ENCODE peak calls at places on chromosomes 7 and 10, in six cellular contexts. One of them, this sample, is unnamed. For H3K4me1, the result is how much of the 10 kb centered on the place peaks cover.

GRCh38 chr7:44062180-44062902 is 3.0 kb downstream of the PGAM2 start:
- DNase-seq in hepatocyte: no peak
- DNase-seq in endothelial cell of umbilical vein: no peak
- DNase-seq in heart left ventricle: no peak
- DNase-seq in neural progenitor cell: no peak
- DNase-seq in psoas muscle: peak
- DNase-seq in this sample: peak

GRCh38 chr10:132387723-132388210 is 9.2 kb upstream of the PWWP2B start:
- DNase-seq in neural progenitor cell: peak
- DNase-seq in psoas muscle: peak
- DNase-seq in hepatocyte: peak
- DNase-seq in endothelial cell of umbilical vein: peak
- DNase-seq in heart left ventricle: peak
- DNase-seq in this sample: peak

GRCh38 chr10:19819419-19820033 is 3.3 kb downstream of the PLXDC2 start:
- DNase-seq in neural progenitor cell: peak
- DNase-seq in hepatocyte: peak
- DNase-seq in heart left ventricle: peak
- DNase-seq in endothelial cell of umbilical vein: peak
- DNase-seq in psoas muscle: no peak
- DNase-seq in this sample: no peak

GRCh38 chr7:117645456-117646181 is 165.8 kb downstream of the CFTR start:
- DNase-seq in hepatocyte: no peak
- DNase-seq in endothelial cell of umbilical vein: peak
- DNase-seq in neural progenitor cell: no peak
- DNase-seq in heart left ventricle: no peak
- DNase-seq in psoas muscle: no peak
- DNase-seq in this sample: no peak

GRCh38 chr10:93494494-93494893 is 1.9 kb upstream of the CEP55 start:
- DNase-seq in neural progenitor cell: no peak
- DNase-seq in psoas muscle: no peak
- DNase-seq in heart left ventricle: no peak
- DNase-seq in hepatocyte: no peak
- DNase-seq in endothelial cell of umbilical vein: no peak
- DNase-seq in this sample: no peak

GRCh38 chr10:99172130-99172738 is 63.4 kb downstream of the HPSE2 start:
- DNase-seq in endothelial cell of umbilical vein: peak
- DNase-seq in psoas muscle: no peak
- DNase-seq in heart left ventricle: no peak
- DNase-seq in neural progenitor cell: peak
- DNase-seq in hepatocyte: peak
- DNase-seq in this sample: no peak

GRCh38 chr10:6473901-6474370 is 106.1 kb downstream of the PRKCQ start:
- DNase-seq in hepatocyte: no peak
- DNase-seq in heart left ventricle: no peak
- DNase-seq in psoas muscle: no peak
- DNase-seq in neural progenitor cell: no peak
- DNase-seq in endothelial cell of umbilical vein: no peak
- DNase-seq in this sample: no peak

GRCh38 chr7:77351539-77352004 is 64.6 kb downstream of the GSAP start:
- DNase-seq in endothelial cell of umbilical vein: peak
- DNase-seq in hepatocyte: no peak
- DNase-seq in heart left ventricle: peak
- DNase-seq in neural progenitor cell: no peak
- DNase-seq in psoas muscle: no peak
- DNase-seq in this sample: no peak

GRCh38 chr7:127391591-127392181 is 822 bp downstream of the ZNF800 start:
- DNase-seq in neural progenitor cell: peak
- DNase-seq in endothelial cell of umbilical vein: peak
- DNase-seq in heart left ventricle: peak
- DNase-seq in hepatocyte: peak
- DNase-seq in psoas muscle: peak
- DNase-seq in this sample: peak

GRCh38 chr7:140342732-140343514 is 55.4 kb downstream of the SLC37A3 start:
- DNase-seq in hepatocyte: peak
- DNase-seq in heart left ventricle: no peak
- DNase-seq in neural progenitor cell: peak
- DNase-seq in endothelial cell of umbilical vein: peak
- DNase-seq in psoas muscle: no peak
- DNase-seq in this sample: no peak

GRCh38 chr10:43879742-43880141 is 231.1 kb upstream of the ZNF32 start:
- DNase-seq in heart left ventricle: no peak
- DNase-seq in neural progenitor cell: no peak
- DNase-seq in endothelial cell of umbilical vein: no peak
- DNase-seq in psoas muscle: no peak
- DNase-seq in hepatocyte: no peak
- DNase-seq in this sample: no peak

GRCh38 chr7:105316578-105317375 is 71.9 kb downstream of the SRPK2 start:
- DNase-seq in heart left ventricle: no peak
- DNase-seq in hepatocyte: no peak
- DNase-seq in psoas muscle: no peak
- DNase-seq in neural progenitor cell: no peak
- DNase-seq in endothelial cell of umbilical vein: no peak
- DNase-seq in this sample: no peak

GRCh38 chr7:70723339-70723738 is 408.6 kb upstream of the GALNT17 start:
- DNase-seq in hepatocyte: no peak
- DNase-seq in neural progenitor cell: no peak
- DNase-seq in endothelial cell of umbilical vein: no peak
- DNase-seq in psoas muscle: no peak
- DNase-seq in heart left ventricle: no peak
- DNase-seq in this sample: no peak

GRCh38 chr7:158973440-158973839 is 117.1 kb downstream of the DYNC2I1 start:
- DNase-seq in psoas muscle: no peak
- DNase-seq in hepatocyte: peak
- DNase-seq in heart left ventricle: peak
- DNase-seq in endothelial cell of umbilical vein: no peak
- DNase-seq in neural progenitor cell: peak
- DNase-seq in this sample: no peak

GRCh38 chr10:125415964-125416363 is 255.6 kb upstream of the CTBP2 start:
- DNase-seq in endothelial cell of umbilical vein: no peak
- DNase-seq in heart left ventricle: no peak
- DNase-seq in neural progenitor cell: no peak
- DNase-seq in hepatocyte: no peak
- DNase-seq in psoas muscle: no peak
- DNase-seq in this sample: no peak

GRCh38 chr10:9858816-9859215 is 1158.9 kb upstream of the CELF2 start:
- DNase-seq in neural progenitor cell: no peak
- DNase-seq in hepatocyte: no peak
- DNase-seq in psoas muscle: no peak
- DNase-seq in endothelial cell of umbilical vein: no peak
- DNase-seq in heart left ventricle: no peak
- DNase-seq in this sample: no peak

GRCh38 chr10:34859170-34859569 is 44.1 kb upstream of the PARD3 start:
- DNase-seq in endothelial cell of umbilical vein: no peak
- DNase-seq in psoas muscle: no peak
- DNase-seq in heart left ventricle: no peak
- DNase-seq in hepatocyte: no peak
- DNase-seq in neural progenitor cell: no peak
- DNase-seq in this sample: no peak

GRCh38 chr7:7164590-7164989 is 17.8 kb upstream of the C1GALT1 start:
- DNase-seq in psoas muscle: no peak
- DNase-seq in heart left ventricle: no peak
- DNase-seq in neural progenitor cell: no peak
- DNase-seq in hepatocyte: no peak
- DNase-seq in endothelial cell of umbilical vein: no peak
- DNase-seq in this sample: no peak

GRCh38 chr10:1738950-1739349 is 1.6 kb upstream of the ADARB2 start:
- DNase-seq in hepatocyte: no peak
- DNase-seq in neural progenitor cell: no peak
- DNase-seq in psoas muscle: no peak
- DNase-seq in endothelial cell of umbilical vein: no peak
- DNase-seq in heart left ventricle: no peak
- DNase-seq in this sample: no peak

GRCh38 chr7:34036069-34036920 is 131.0 kb downstream of the BMPER start:
- DNase-seq in heart left ventricle: no peak
- DNase-seq in psoas muscle: peak
- DNase-seq in endothelial cell of umbilical vein: peak
- DNase-seq in neural progenitor cell: no peak
- DNase-seq in hepatocyte: peak
- DNase-seq in this sample: no peak

GRCh38 chr7:105723582-105723981 is 142.3 kb upstream of the EFCAB10 start:
- DNase-seq in neural progenitor cell: peak
- DNase-seq in endothelial cell of umbilical vein: no peak
- DNase-seq in heart left ventricle: no peak
- DNase-seq in psoas muscle: no peak
- DNase-seq in hepatocyte: no peak
- DNase-seq in this sample: no peak

GRCh38 chr10:34323197-34323596 is 491.9 kb downstream of the PARD3 start:
- DNase-seq in heart left ventricle: no peak
- DNase-seq in endothelial cell of umbilical vein: peak
- DNase-seq in neural progenitor cell: no peak
- DNase-seq in psoas muscle: no peak
- DNase-seq in hepatocyte: no peak
- DNase-seq in this sample: no peak

GRCh38 chr7:120837599-120837998 is 20.3 kb downstream of the TSPAN12 start:
- DNase-seq in hepatocyte: no peak
- DNase-seq in neural progenitor cell: no peak
- DNase-seq in psoas muscle: no peak
- DNase-seq in heart left ventricle: no peak
- DNase-seq in endothelial cell of umbilical vein: no peak
- DNase-seq in this sample: no peak
- H3K4me1 ChIP-seq in hepatocyte: under half
- H3K4me1 ChIP-seq in neural progenitor cell: under half
- H3K4me1 ChIP-seq in psoas muscle: under half
- H3K4me1 ChIP-seq in heart left ventricle: under half
- H3K4me1 ChIP-seq in endothelial cell of umbilical vein: under half
- H3K4me1 ChIP-seq in this sample: under half

GRCh38 chr7:47502240-47502877 is 79.6 kb downstream of the TNS3 start:
- DNase-seq in neural progenitor cell: no peak
- DNase-seq in heart left ventricle: no peak
- DNase-seq in hepatocyte: no peak
- DNase-seq in endothelial cell of umbilical vein: no peak
- DNase-seq in psoas muscle: no peak
- DNase-seq in this sample: no peak
- H3K4me1 ChIP-seq in neural progenitor cell: under half
- H3K4me1 ChIP-seq in heart left ventricle: half or more
- H3K4me1 ChIP-seq in hepatocyte: half or more
- H3K4me1 ChIP-seq in endothelial cell of umbilical vein: under half
- H3K4me1 ChIP-seq in psoas muscle: under half
- H3K4me1 ChIP-seq in this sample: under half

GRCh38 chr10:46554166-46554781 is 2.2 kb downstream of the GPRIN2 start:
- DNase-seq in hepatocyte: no peak
- DNase-seq in psoas muscle: no peak
- DNase-seq in endothelial cell of umbilical vein: no peak
- DNase-seq in heart left ventricle: no peak
- DNase-seq in neural progenitor cell: no peak
- DNase-seq in this sample: no peak
- H3K4me1 ChIP-seq in hepatocyte: under half
- H3K4me1 ChIP-seq in psoas muscle: under half
- H3K4me1 ChIP-seq in endothelial cell of umbilical vein: under half
- H3K4me1 ChIP-seq in heart left ventricle: under half
- H3K4me1 ChIP-seq in neural progenitor cell: under half
- H3K4me1 ChIP-seq in this sample: under half

GRCh38 chr10:71784679-71785272 is 11.5 kb upstream of the VSIR start:
- DNase-seq in heart left ventricle: no peak
- DNase-seq in neural progenitor cell: no peak
- DNase-seq in endothelial cell of umbilical vein: no peak
- DNase-seq in psoas muscle: no peak
- DNase-seq in hepatocyte: no peak
- DNase-seq in this sample: no peak

GRCh38 chr10:71790749-71791440 is 17.6 kb upstream of the VSIR start:
- DNase-seq in endothelial cell of umbilical vein: no peak
- DNase-seq in neural progenitor cell: no peak
- DNase-seq in psoas muscle: no peak
- DNase-seq in hepatocyte: no peak
- DNase-seq in heart left ventricle: no peak
- DNase-seq in this sample: no peak

GRCh38 chr10:71789871-71790270 is 16.6 kb upstream of the VSIR start:
- DNase-seq in endothelial cell of umbilical vein: no peak
- DNase-seq in neural progenitor cell: no peak
- DNase-seq in psoas muscle: no peak
- DNase-seq in hepatocyte: no peak
- DNase-seq in heart left ventricle: no peak
- DNase-seq in this sample: no peak

GRCh38 chr10:71783917-71784678 is 10.8 kb upstream of the VSIR start:
- DNase-seq in hepatocyte: no peak
- DNase-seq in endothelial cell of umbilical vein: no peak
- DNase-seq in psoas muscle: no peak
- DNase-seq in neural progenitor cell: no peak
- DNase-seq in heart left ventricle: no peak
- DNase-seq in this sample: no peak

DNA sequence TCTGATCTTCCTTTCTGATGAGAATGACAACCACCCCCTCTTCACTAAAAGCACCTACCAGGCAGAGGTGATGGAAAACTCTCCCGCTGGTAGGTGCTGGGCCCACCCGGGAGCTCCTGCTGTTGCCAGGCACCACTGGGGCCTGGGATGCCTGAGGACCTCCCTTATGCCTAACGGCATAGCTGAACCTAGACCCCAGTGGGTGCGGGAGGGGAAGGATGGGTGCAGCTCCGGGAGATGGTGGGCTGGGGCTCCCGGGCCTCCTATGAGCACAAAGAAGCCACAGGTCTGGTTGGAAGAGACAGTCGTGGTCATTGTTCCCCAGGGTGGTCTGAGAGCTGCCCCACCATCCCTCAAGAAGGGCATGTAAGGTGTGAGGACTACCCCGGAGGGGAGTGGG is 15.6 kb upstream of the VSIR start:
- DNase-seq in neural progenitor cell: no peak
- DNase-seq in hepatocyte: no peak
- DNase-seq in psoas muscle: no peak
- DNase-seq in endothelial cell of umbilical vein: no peak
- DNase-seq in heart left ventricle: no peak
- DNase-seq in this sample: no peak
- H3K4me1 ChIP-seq in neural progenitor cell: under half
- H3K4me1 ChIP-seq in hepatocyte: under half
- H3K4me1 ChIP-seq in psoas muscle: under half
- H3K4me1 ChIP-seq in endothelial cell of umbilical vein: under half
- H3K4me1 ChIP-seq in heart left ventricle: under half
- H3K4me1 ChIP-seq in this sample: under half

DNA sequence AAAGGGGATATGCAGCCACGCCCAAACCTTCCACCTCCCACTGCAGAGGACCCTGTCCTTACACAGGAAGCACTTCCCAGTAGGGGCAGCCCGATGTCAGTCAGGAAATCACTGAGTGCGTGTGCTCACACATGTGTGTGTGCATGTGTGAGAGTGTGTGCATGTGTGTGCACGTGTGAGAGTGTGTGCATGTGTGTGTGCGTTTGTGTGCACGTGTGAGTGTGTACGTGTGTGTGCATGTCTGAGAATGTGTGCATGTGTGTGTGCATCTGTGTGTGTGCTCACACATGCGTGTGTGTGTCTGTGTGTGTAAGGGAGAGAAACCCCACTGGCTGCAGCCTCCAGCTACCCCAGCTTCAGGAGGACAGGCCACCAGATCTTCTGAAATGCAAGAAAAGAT is 229.3 kb downstream of the KCNMA1 start:
- DNase-seq in heart left ventricle: no peak
- DNase-seq in psoas muscle: no peak
- DNase-seq in endothelial cell of umbilical vein: no peak
- DNase-seq in hepatocyte: no peak
- DNase-seq in neural progenitor cell: no peak
- DNase-seq in this sample: no peak
- H3K4me1 ChIP-seq in heart left ventricle: under half
- H3K4me1 ChIP-seq in psoas muscle: under half
- H3K4me1 ChIP-seq in endothelial cell of umbilical vein: under half
- H3K4me1 ChIP-seq in hepatocyte: under half
- H3K4me1 ChIP-seq in neural progenitor cell: under half
- H3K4me1 ChIP-seq in this sample: under half

This sample was measured in suprapubic skin.